ENCODE peak calls at places on chromosomes 11 and 22, in six cellular contexts. K, A, E, B, C and Q are unnamed samples.

GRCh38 chr11:128688031-128688713 is 5.7 kb upstream of the FLI1 start:
- DNase-seq in K (no peak), A (no peak), E (no peak), B (no peak), C (no peak), Q (no peak)

GRCh38 chr11:75884321-75884720 is 69.3 kb downstream of the UVRAG start:
- DNase-seq in K (no peak), A (no peak), E (no peak), B (no peak), C (no peak), Q (no peak)

GRCh38 chr11:128411149-128411548 is 176.2 kb downstream of the ETS1 start:
- DNase-seq in K (no peak), A (no peak), E (no peak), B (no peak), C (no peak), Q (no peak)

GRCh38 chr11:123386746-123387510 is 43.1 kb upstream of the GRAMD1B start:
- DNase-seq in K (no peak), A (no peak), E (no peak), B (no peak), C (no peak), Q (no peak)

GRCh38 chr11:115539844-115540243 is 35.6 kb upstream of the CADM1 start:
- DNase-seq in K (no peak), A (no peak), E (no peak), B (no peak), C (no peak), Q (no peak)

GRCh38 chr22:46450931-46451660 is 86.3 kb downstream of the CELSR1 start:
- DNase-seq in K (no peak), A (no peak), E (no peak), B (no peak), C (no peak), Q (no peak)

GRCh38 chr22:23190526-23190925 is 10.2 kb downstream of the BCR start:
- DNase-seq in K (no peak), A (no peak), E (no peak), B (no peak), C (no peak), Q (no peak)

GRCh38 chr11:124114942-124115781 is at the start of gene VWA5A:
- DNase-seq in K (peak), A (peak), E (peak), B (peak), C (peak), Q (peak)

GRCh38 chr22:50723991-50724390 is 14.0 kb upstream of the ACR start:
- DNase-seq in K (no peak), A (no peak), E (no peak), B (no peak), C (no peak), Q (no peak)

GRCh38 chr11:47532597-47533213 is 20.2 kb downstream of the CELF1 start:
- DNase-seq in K (no peak), A (no peak), E (no peak), B (no peak), C (no peak), Q (no peak)

GRCh38 chr22:29636751-29637150 is 33.3 kb downstream of the NF2 start:
- DNase-seq in K (no peak), A (no peak), E (no peak), B (no peak), C (no peak), Q (no peak)

GRCh38 chr11:114257621-114258558 is 38.3 kb upstream of the NNMT start:
- DNase-seq in K (no peak), A (no peak), E (peak), B (peak), C (peak), Q (no peak)

GRCh38 chr22:32327596-32328171 is 30.0 kb upstream of the RFPL3 start:
- DNase-seq in K (no peak), A (no peak), E (no peak), B (no peak), C (no peak), Q (no peak)

GRCh38 chr11:10326080-10326964 is 21.4 kb downstream of the ADM start:
- DNase-seq in K (no peak), A (no peak), E (no peak), B (peak), C (peak), Q (peak)

GRCh38 chr22:48953103-48953720 is 874.5 kb downstream of the BRD1 start:
- DNase-seq in K (no peak), A (peak), E (no peak), B (no peak), C (no peak), Q (no peak)

GRCh38 chr22:46131151-46131587 is 19.2 kb upstream of the PPARA start:
- DNase-seq in K (no peak), A (no peak), E (no peak), B (no peak), C (no peak), Q (no peak)

GRCh38 chr11:116791002-116791812 is 472 bp downstream of the APOA5 start:
- DNase-seq in K (peak), A (peak), E (peak), B (peak), C (peak), Q (peak)

GRCh38 chr22:47333625-47334024 is 571.2 kb downstream of the TBC1D22A start:
- DNase-seq in K (peak), A (no peak), E (no peak), B (no peak), C (no peak), Q (no peak)

GRCh38 chr11:35554491-35555237 is 29.2 kb upstream of the PAMR1 start:
- DNase-seq in K (no peak), A (no peak), E (no peak), B (no peak), C (no peak), Q (no peak)

GRCh38 chr11:104736503-104736902 is 161.8 kb downstream of the CASP12 start:
- DNase-seq in K (no peak), A (no peak), E (no peak), B (no peak), C (no peak), Q (no peak)

GRCh38 chr11:113681711-113682410 is 24.2 kb downstream of the TMPRSS5 start:
- DNase-seq in K (peak), A (no peak), E (no peak), B (no peak), C (no peak), Q (no peak)

GRCh38 chr11:7254731-7255291 is 3.1 kb downstream of the SYT9 start:
- DNase-seq in K (no peak), A (no peak), E (no peak), B (no peak), C (no peak), Q (no peak)

GRCh38 chr22:39710380-39711117 is 140.0 kb downstream of the CACNA1I start:
- DNase-seq in K (no peak), A (no peak), E (no peak), B (peak), C (no peak), Q (no peak)

GRCh38 chr11:90344546-90344945 is 121.7 kb upstream of the CHORDC1 start:
- DNase-seq in K (no peak), A (no peak), E (no peak), B (no peak), C (no peak), Q (no peak)

GRCh38 chr11:83037877-83038276 is 33.8 kb downstream of the RAB30 start:
- DNase-seq in K (peak), A (no peak), E (no peak), B (no peak), C (no peak), Q (no peak)

GRCh38 chr22:19496324-19496630 is 16.6 kb downstream of the CDC45 start:
- DNase-seq in K (no peak), A (no peak), E (no peak), B (no peak), C (no peak), Q (no peak)

GRCh38 chr11:31915867-31916266 is 104.7 kb upstream of the PAX6 start:
- DNase-seq in K (no peak), A (no peak), E (no peak), B (no peak), C (no peak), Q (no peak)

GRCh38 chr11:31912808-31913207 is 101.7 kb upstream of the PAX6 start:
- DNase-seq in K (no peak), A (no peak), E (no peak), B (no peak), C (no peak), Q (no peak)

GRCh38 chr11:31919175-31919574 is 108.1 kb upstream of the PAX6 start:
- DNase-seq in K (no peak), A (no peak), E (no peak), B (no peak), C (no peak), Q (no peak)

GRCh38 chr11:31910950-31911576 is 99.9 kb upstream of the PAX6 start:
- DNase-seq in K (no peak), A (no peak), E (no peak), B (no peak), C (no peak), Q (no peak)

GRCh38 chr11:31913985-31914384 is 102.9 kb upstream of the PAX6 start:
- DNase-seq in K (no peak), A (no peak), E (no peak), B (no peak), C (no peak), Q (no peak)
- H3K4me3 ChIP-seq in K (no peak), A (no peak), E (no peak), B (no peak), C (no peak), Q (no peak)

DNA sequence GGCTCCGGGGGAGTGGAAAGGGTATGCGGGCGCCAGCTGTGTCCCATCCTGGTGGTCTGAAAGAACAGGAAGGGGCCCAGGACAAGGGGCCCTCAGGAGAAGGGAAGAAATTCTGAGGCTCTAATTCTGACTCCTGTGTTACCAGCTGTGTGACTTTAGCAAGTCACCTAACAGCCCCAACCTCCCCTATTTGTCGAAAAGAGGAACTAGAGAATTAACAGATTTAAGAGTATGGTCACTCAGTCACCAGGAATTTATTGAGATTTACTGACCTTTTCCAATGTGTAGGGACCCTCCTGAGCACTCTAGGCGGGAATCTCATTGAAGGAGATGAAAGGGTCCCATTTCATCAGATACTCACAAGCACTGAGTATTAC is 14.6 kb downstream of the RPS6KA4 start:
- DNase-seq in K (no peak), A (no peak), E (no peak), B (no peak), C (no peak), Q (no peak)
- H3K4me3 ChIP-seq in K (no peak), A (no peak), E (no peak), B (no peak), C (no peak), Q (no peak)

GRCh38 chr11:65651589-65652510 is 10.9 kb downstream of the RELA start:
- DNase-seq in K (no peak), A (no peak), E (peak), B (peak), C (peak), Q (peak)

GRCh38 chr11:65651339-65651588 is 11.5 kb downstream of the RELA start:
- DNase-seq in K (no peak), A (no peak), E (no peak), B (no peak), C (peak), Q (no peak)

GRCh38 chr11:65649656-65650546 is 12.0 kb downstream of the SIPA1 start:
- DNase-seq in K (no peak), A (no peak), E (no peak), B (no peak), C (peak), Q (no peak)

GRCh38 chr11:65648997-65649491 is 11.1 kb downstream of the SIPA1 start:
- DNase-seq in K (no peak), A (no peak), E (no peak), B (peak), C (peak), Q (no peak)

GRCh38 chr11:65650547-65651338 is 12.0 kb downstream of the RELA start:
- DNase-seq in K (no peak), A (no peak), E (peak), B (no peak), C (peak), Q (no peak)
- H3K4me3 ChIP-seq in K (no peak), A (no peak), E (no peak), B (no peak), C (no peak), Q (no peak)

DNA sequence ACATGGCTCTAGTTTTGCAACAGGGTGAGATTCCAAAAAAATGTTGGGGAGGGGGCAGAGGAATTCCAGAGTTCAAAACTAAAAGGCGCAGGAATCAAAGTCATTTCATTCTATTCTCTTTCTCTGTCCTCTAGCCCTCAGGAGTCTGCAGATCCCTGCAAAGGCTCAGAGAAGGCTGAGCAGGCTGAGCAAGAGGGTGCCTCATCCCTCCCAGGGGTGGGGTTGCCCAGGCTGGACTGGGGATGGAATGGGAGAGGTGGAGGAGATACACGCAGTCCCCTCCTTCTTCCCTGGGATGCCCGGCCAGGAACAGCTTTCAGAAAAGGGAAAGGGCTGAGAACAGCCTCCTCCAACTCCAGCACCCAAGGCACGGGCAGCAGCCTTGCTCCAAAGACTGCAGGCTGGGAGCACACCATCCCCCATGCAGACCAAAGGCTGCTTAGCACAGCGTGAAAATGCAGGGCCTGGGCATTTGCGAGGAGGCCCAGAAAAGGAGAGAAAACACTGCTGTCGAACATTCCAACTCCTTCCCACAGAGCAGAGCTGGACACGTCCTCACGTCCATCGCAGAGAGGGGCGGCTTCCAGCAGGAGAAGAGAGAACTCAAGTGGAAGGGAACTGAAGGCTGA is 51.8 kb downstream of the MN1 start:
- DNase-seq in K (no peak), A (no peak), E (no peak), B (no peak), C (no peak), Q (no peak)
- H3K4me3 ChIP-seq in K (no peak), A (no peak), E (no peak), B (no peak), C (no peak), Q (no peak)

GRCh38 chr11:2697871-2698270 is 1.9 kb downstream of the KCNQ1OT1 start:
- DNase-seq in K (no peak), A (no peak), E (no peak), B (no peak), C (no peak), Q (no peak)
- H3K4me3 ChIP-seq in K (peak), A (no peak), E (peak), B (peak), C (peak), Q (no peak)

DNA sequence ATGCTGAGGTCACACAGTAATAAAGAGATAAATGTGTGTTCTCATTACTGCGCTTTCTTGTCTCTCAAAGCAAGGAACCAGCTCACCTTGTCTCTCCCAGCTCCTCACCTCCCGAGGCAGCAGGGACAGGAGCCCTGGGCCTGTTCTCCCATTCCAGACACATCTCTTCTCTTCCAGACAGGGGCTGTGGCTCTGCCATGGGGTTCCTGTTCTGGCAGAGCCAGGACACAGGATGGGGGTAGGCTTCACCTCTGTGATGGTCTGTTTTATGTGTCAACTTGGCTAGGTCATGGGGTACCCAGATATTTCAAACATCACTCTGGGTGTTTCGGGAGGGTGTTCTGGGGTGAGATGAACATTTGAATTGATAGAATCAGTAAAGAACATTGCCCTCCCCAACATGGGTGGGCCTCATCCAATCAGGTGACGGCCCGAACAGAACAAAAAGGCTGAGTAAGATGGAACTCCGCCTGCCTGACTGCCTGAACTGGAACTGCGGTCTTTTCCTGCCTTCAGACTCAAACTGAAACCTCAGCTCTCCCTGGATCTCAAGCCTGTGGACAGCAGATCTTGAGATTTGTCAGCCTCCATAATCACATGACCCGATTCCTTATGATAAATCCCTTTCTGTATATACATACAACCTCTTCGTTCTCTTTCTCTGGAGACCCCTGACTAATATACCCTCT is 2.0 kb upstream of the VSIG10L2 start:
- DNase-seq in K (no peak), A (peak), E (no peak), B (no peak), C (no peak), Q (no peak)
- H3K4me3 ChIP-seq in K (no peak), A (no peak), E (no peak), B (no peak), C (no peak), Q (no peak)